ENCODE peak calls at places on chromosomes 16 and 17, in ten cellular contexts. U is fibroblast of mammary gland; J is GM12865; E is pancreas; B is CD8-positive, alpha-beta T cell; K is activated CD8-positive, alpha-beta T cell treated with anti-CD3 and anti-CD28 coated beads for 36 hours; O is HFFc6; S is colonic mucosa; V is neural crest cell; W is AG09319. R is an unnamed sample.

GRCh38 chr17:51546114-51546513 is 285.8 kb downstream of the UTP18 start:
- DNase-seq in U (no peak), J (no peak), E (no peak), B (no peak), K (no peak), O (no peak), S (no peak), V (no peak), W (no peak), R (no peak)

GRCh38 chr17:14301279-14301760 is 439 bp downstream of the HS3ST3B1 start:
- DNase-seq in U (no peak), J (no peak), E (no peak), B (peak; percentile 69), K (peak; percentile 42), O (no peak), S (no peak), V (no peak), W (no peak), R (no peak)

GRCh38 chr16:69845181-69845580 is 83.0 kb downstream of the WWP2 start:
- DNase-seq in U (no peak), J (no peak), E (no peak), B (no peak), K (no peak), O (no peak), S (no peak), V (no peak), W (no peak), R (no peak)

GRCh38 chr16:67026570-67026969 is 2.4 kb upstream of the CBFB start:
- DNase-seq in U (no peak), J (no peak), E (peak; percentile 2), B (peak; percentile 36), K (no peak), O (no peak), S (no peak), V (no peak), W (no peak), R (no peak)

GRCh38 chr17:42290577-42290976 is 2.3 kb downstream of the STAT5A start:
- DNase-seq in U (no peak), J (no peak), E (peak; percentile 4), B (no peak), K (no peak), O (no peak), S (no peak), V (no peak), W (no peak), R (no peak)

GRCh38 chr17:72922223-72922622 is 170.3 kb downstream of the SLC39A11 start:
- DNase-seq in U (no peak), J (no peak), E (no peak), B (no peak), K (no peak), O (no peak), S (no peak), V (no peak), W (no peak), R (no peak)

GRCh38 chr17:38747385-38748328 is 479 bp downstream of the PCGF2 start:
- DNase-seq in U (no peak), J (peak; percentile 53), E (peak; percentile 45), B (no peak), K (peak; percentile 23), O (no peak), S (peak; percentile 71), V (peak; percentile 40), W (no peak), R (no peak)

GRCh38 chr16:77582956-77583355 is 139.4 kb upstream of the NUDT7 start:
- DNase-seq in U (no peak), J (no peak), E (no peak), B (no peak), K (no peak), O (no peak), S (no peak), V (no peak), W (no peak), R (no peak)

GRCh38 chr16:4859900-4860255 is 12.6 kb downstream of the UBN1 start:
- DNase-seq in U (no peak), J (no peak), E (no peak), B (no peak), K (no peak), O (no peak), S (no peak), V (no peak), W (no peak), R (no peak)

GRCh38 chr17:78356163-78356713 is 3.6 kb downstream of the SOCS3 start:
- DNase-seq in U (peak; percentile 92), J (peak; percentile 98), E (no peak), B (peak; percentile 78), K (peak; percentile 98), O (peak; percentile 99), S (peak; percentile 45), V (no peak), W (peak; percentile 65), R (no peak)
- TF ChIP-seq CTCF in U (no peak), J (no peak), E (no peak), B (no peak), K (no peak), O (peak; percentile 8), S (no peak), V (no peak), W (no peak), R (no peak)

DNA sequence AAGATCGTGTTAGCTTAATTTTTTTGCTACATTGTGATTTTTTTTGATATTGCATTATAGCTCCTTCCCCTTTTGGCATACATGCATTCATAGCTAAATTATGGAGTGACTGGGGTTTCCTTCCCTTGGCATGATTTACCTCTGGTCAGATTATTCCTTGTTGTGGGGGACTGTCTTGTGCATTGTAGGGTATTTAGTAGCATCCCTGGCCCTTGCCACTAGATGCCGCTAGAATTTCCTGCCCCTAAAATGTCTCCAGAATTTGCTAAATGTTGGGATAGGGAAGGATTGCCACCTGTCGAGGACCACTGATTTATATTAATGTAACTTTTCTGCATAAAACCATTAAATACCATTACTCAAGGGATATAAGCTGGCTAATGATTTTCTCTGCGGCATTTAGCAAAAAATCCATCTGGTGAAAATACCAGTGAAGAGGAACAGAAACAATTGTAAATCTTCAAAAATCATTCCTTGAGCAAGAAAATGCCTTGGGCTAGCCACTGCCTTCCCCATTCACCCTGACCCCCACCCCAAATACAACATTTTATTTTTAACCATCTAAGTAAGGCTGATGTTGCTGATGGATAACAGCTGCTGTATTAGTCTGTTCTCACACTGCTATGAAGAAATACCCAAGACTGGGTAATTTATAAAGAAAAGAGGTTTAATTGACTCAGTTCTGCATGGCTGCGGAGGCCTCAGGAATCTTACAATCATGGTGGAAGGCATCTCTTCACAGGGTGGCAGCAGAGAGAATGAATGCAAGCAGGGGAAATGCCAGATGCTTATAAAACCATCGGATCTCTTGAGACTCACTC is 195.2 kb downstream of the MAP2K6 start:
- DNase-seq in U (peak; percentile 45), J (peak; percentile 11), E (peak; percentile 12), B (no peak), K (no peak), O (peak; percentile 38), S (peak; percentile 19), V (peak; percentile 2), W (no peak), R (no peak)
- TF ChIP-seq CTCF in U (peak; percentile 72), J (peak; percentile 45), E (no peak), B (no peak), K (peak; percentile 54), O (peak; percentile 85), S (peak; percentile 46), V (peak; percentile 54), W (peak; percentile 76), R (peak; percentile 68)

GRCh38 chr16:71552698-71553503 is 24.0 kb downstream of the TAT start:
- DNase-seq in U (no peak), J (no peak), E (no peak), B (no peak), K (no peak), O (no peak), S (no peak), V (no peak), W (no peak), R (no peak)
- TF ChIP-seq CTCF in U (no peak), J (peak; percentile 9), E (no peak), B (no peak), K (no peak), O (no peak), S (no peak), V (no peak), W (no peak), R (no peak)

GRCh38 chr16:62077998-62078397 is 41.8 kb upstream of the CDH8 start:
- DNase-seq in U (no peak), J (peak; percentile 8), E (no peak), B (no peak), K (no peak), O (no peak), S (no peak), V (peak; percentile 14), W (no peak), R (no peak)
- TF ChIP-seq CTCF in U (no peak), J (peak; percentile 34), E (no peak), B (no peak), K (no peak), O (no peak), S (no peak), V (peak; percentile 55), W (no peak), R (no peak)

DNA sequence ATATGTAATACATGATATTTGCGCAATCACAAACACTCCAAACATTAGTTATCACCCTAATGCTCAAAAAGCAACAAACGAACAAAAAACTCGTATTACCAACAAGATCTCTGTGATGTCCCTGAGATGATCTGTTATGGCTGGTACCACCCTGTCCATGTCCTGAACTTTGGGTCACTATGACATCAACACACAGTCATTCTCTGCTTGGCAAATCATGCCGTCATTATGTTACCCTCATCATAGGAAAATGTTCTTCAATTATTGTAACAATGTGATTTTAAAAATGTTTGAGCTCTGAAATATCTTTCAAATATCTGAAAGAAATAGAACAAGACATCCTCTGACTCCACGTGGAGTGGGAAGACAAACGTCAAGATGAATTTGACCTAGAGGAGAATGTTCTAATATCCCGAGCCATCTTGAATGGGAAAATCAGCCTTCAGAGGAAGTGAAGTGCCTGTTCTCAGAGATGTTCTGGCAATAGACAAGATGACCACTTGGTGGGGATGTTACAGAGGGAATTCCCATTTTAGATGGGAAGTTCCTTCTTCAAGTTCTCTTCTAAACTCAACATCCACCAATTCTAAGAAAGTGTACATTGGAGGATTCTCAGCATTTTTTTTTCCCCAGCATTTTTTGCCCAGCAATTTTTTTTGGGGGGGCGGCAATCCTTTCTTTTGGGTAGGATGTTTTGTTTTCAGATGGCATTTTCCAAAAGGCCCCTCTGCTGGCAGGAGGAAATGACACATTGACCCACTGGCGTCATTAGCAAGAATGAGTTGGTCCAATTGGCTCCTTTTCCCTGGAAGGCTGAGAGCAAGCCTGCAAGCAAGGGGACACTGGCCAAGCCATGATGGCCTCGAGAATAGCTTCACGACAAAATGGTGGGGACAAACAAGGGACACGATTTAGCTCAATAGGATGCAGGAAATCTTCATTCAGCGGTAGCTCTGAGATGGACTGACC is 3.7 kb upstream of the HSD17B2 start:
- DNase-seq in U (peak; percentile 55), J (peak; percentile 17), E (no peak), B (no peak), K (no peak), O (peak; percentile 62), S (peak; percentile 48), V (no peak), W (peak; percentile 62), R (no peak)
- TF ChIP-seq CTCF in U (peak; percentile 42), J (peak; percentile 26), E (peak; percentile 17), B (no peak), K (peak; percentile 27), O (peak; percentile 76), S (peak; percentile 45), V (peak; percentile 64), W (peak; percentile 73), R (peak; percentile 76)

GRCh38 chr16:80317132-80318098 is 223.4 kb upstream of the DYNLRB2 start:
- DNase-seq in U (no peak), J (peak; percentile 10), E (no peak), B (no peak), K (no peak), O (no peak), S (no peak), V (no peak), W (no peak), R (no peak)
- TF ChIP-seq CTCF in U (peak; percentile 25), J (peak; percentile 34), E (no peak), B (no peak), K (peak; percentile 27), O (peak; percentile 65), S (no peak), V (peak; percentile 39), W (peak; percentile 5), R (no peak)

GRCh38 chr16:86567701-86568571 is 1.3 kb downstream of the FOXC2 start:
- DNase-seq in U (no peak), J (no peak), E (no peak), B (no peak), K (no peak), O (no peak), S (no peak), V (no peak), W (no peak), R (no peak)
- TF ChIP-seq CTCF in U (no peak), J (no peak), E (no peak), B (no peak), K (no peak), O (peak; percentile 29), S (no peak), V (no peak), W (peak; percentile 4), R (no peak)

R was measured in D721Med.